ENCODE peak calls at places on chromosome 3, in six cellular contexts. L, X, A, Q, V and T are unnamed samples.

GRCh38 chr3:129195731-129196256 is 12.1 kb upstream of the CNBP start:
- ATAC-seq in X (peak), V (peak), Q (peak), A (no peak), L (peak), T (peak)

GRCh38 chr3:25462495-25462894 is 34.4 kb downstream of the RARB start:
- ATAC-seq in Q (no peak), V (no peak), A (no peak), L (no peak), X (no peak), T (no peak)

GRCh38 chr3:67082533-67083024 is 84.5 kb downstream of the KBTBD8 start:
- ATAC-seq in X (no peak), Q (no peak), V (no peak), A (no peak), L (no peak), T (no peak)

GRCh38 chr3:71504250-71505036 is 79.1 kb downstream of the FOXP1 start:
- ATAC-seq in X (no peak), Q (peak), V (peak), L (peak), A (no peak), T (no peak)

GRCh38 chr3:106206613-106207012 is 337.8 kb upstream of the CBLB start:
- ATAC-seq in A (peak), V (peak), Q (no peak), L (no peak), X (no peak), T (no peak)

GRCh38 chr3:54935869-54936268 is 8.0 kb upstream of the LRTM1 start:
- ATAC-seq in Q (no peak), X (no peak), A (no peak), V (no peak), L (no peak), T (no peak)

GRCh38 chr3:107916166-107916565 is 174.7 kb downstream of the CD47 start:
- ATAC-seq in A (no peak), V (no peak), X (no peak), Q (no peak), L (no peak), T (no peak)

GRCh38 chr3:115475178-115476041 is 147.9 kb upstream of the GAP43 start:
- ATAC-seq in X (no peak), L (no peak), A (no peak), Q (no peak), V (no peak), T (no peak)

GRCh38 chr3:155411500-155412223 is 118.2 kb upstream of the STRIT1 start:
- ATAC-seq in A (peak), Q (peak), L (peak), X (peak), V (no peak), T (no peak)

GRCh38 chr3:83230376-83230775 is 1468.9 kb upstream of the GBE1 start:
- ATAC-seq in A (no peak), L (no peak), Q (no peak), V (no peak), X (no peak), T (no peak)

GRCh38 chr3:156641261-156641975 is 33.0 kb upstream of the TIPARP start:
- ATAC-seq in L (no peak), X (no peak), V (no peak), Q (no peak), A (no peak), T (no peak)

GRCh38 chr3:69086133-69086722 is 1.5 kb downstream of the ARL6IP5 start:
- ATAC-seq in L (peak), V (peak), Q (peak), X (peak), A (peak), T (peak)

GRCh38 chr3:58560771-58561311 is 16.4 kb downstream of the FAM107A start:
- ATAC-seq in Q (peak), X (peak), V (no peak), L (peak), A (no peak), T (no peak)

GRCh38 chr3:94162700-94163099 is 99.8 kb downstream of the NSUN3 start:
- ATAC-seq in V (no peak), X (peak), L (peak), Q (peak), A (peak), T (no peak)

GRCh38 chr3:15521573-15521965 is at the start of gene COLQ:
- ATAC-seq in X (no peak), L (no peak), Q (peak), A (no peak), V (no peak), T (no peak)

GRCh38 chr3:172512363-172512762 is 10.9 kb downstream of the TNFSF10 start:
- ATAC-seq in L (no peak), A (peak), X (no peak), Q (peak), V (peak), T (peak)

GRCh38 chr3:161171639-161172552 is 49.2 kb upstream of the NMD3 start:
- ATAC-seq in Q (no peak), X (peak), A (no peak), V (peak), L (peak), T (no peak)

GRCh38 chr3:179624471-179624870 is 19.9 kb downstream of the NDUFB5 start:
- ATAC-seq in V (no peak), L (no peak), A (no peak), Q (no peak), X (no peak), T (no peak)

GRCh38 chr3:191414286-191414685 is 46.7 kb upstream of the PYDC2 start:
- ATAC-seq in A (no peak), V (no peak), X (no peak), Q (no peak), L (no peak), T (no peak)

GRCh38 chr3:189292667-189293478 is 121.1 kb downstream of the TPRG1 start:
- ATAC-seq in Q (no peak), L (no peak), V (no peak), X (no peak), A (no peak), T (no peak)

GRCh38 chr3:11157406-11157805 is 3.1 kb downstream of the HRH1 start:
- ATAC-seq in A (no peak), X (no peak), V (no peak), Q (no peak), L (no peak), T (no peak)

GRCh38 chr3:58594117-58594516 is 16.9 kb upstream of the FAM107A start:
- ATAC-seq in A (no peak), Q (no peak), X (no peak), L (no peak), V (no peak), T (no peak)

GRCh38 chr3:164451083-164451910 is 627.0 kb downstream of the SI start:
- ATAC-seq in L (no peak), A (peak), Q (no peak), X (no peak), V (peak), T (peak)

GRCh38 chr3:113897373-113897777 is 50.4 kb upstream of the ZDHHC23 start:
- ATAC-seq in A (peak), L (peak), V (peak), X (no peak), Q (no peak), T (no peak)

GRCh38 chr3:13484861-13485590 is 4.9 kb downstream of the HDAC11 start:
- ATAC-seq in V (peak), X (peak), Q (peak), L (peak), A (no peak), T (peak)

GRCh38 chr3:133592843-133593242 is 19.4 kb downstream of the CDV3 start:
- ATAC-seq in L (no peak), V (peak), A (peak), Q (no peak), X (no peak), T (no peak)

GRCh38 chr3:194189243-194189791 is 53.4 kb downstream of the HES1 start:
- ATAC-seq in X (no peak), V (peak), A (no peak), Q (peak), L (no peak), T (no peak)

GRCh38 chr3:17054301-17054700 is 169.5 kb downstream of the PLCL2 start:
- ATAC-seq in Q (no peak), L (no peak), A (peak), X (no peak), V (no peak), T (no peak)

GRCh38 chr3:10783360-10784346 is 32.4 kb upstream of the SLC6A11 start:
- ATAC-seq in A (peak), L (peak), X (peak), Q (peak), V (peak), T (no peak)

GRCh38 chr3:10344944-10345575 is 24.1 kb upstream of the SEC13 start:
- ATAC-seq in A (no peak), Q (no peak), L (no peak), X (no peak), V (no peak), T (no peak)

GRCh38 chr3:132549169-132549568 is 47.9 kb upstream of the ACKR4 start:
- ATAC-seq in V (peak), L (no peak), X (peak), Q (no peak), A (no peak), T (no peak)

GRCh38 chr3:184659797-184660301 is 52.0 kb downstream of the MAGEF1 start:
- ATAC-seq in Q (peak), V (no peak), L (peak), A (no peak), X (peak), T (no peak)

GRCh38 chr3:159170436-159171003 is 368.7 kb downstream of the MFSD1 start:
- ATAC-seq in Q (no peak), L (no peak), V (no peak), A (no peak), X (no peak), T (no peak)

GRCh38 chr3:114328345-114328744 is 34.5 kb downstream of the TIGIT start:
- ATAC-seq in L (no peak), X (no peak), Q (no peak), A (peak), V (no peak), T (no peak)

GRCh38 chr3:53123953-53124352 is 6.3 kb downstream of the RFT1 start:
- ATAC-seq in Q (peak), L (no peak), X (no peak), A (no peak), V (no peak), T (no peak)

GRCh38 chr3:43499256-43499655 is 122.6 kb downstream of the ANO10 start:
- ATAC-seq in L (no peak), X (no peak), Q (no peak), V (peak), A (no peak), T (no peak)

DNA sequence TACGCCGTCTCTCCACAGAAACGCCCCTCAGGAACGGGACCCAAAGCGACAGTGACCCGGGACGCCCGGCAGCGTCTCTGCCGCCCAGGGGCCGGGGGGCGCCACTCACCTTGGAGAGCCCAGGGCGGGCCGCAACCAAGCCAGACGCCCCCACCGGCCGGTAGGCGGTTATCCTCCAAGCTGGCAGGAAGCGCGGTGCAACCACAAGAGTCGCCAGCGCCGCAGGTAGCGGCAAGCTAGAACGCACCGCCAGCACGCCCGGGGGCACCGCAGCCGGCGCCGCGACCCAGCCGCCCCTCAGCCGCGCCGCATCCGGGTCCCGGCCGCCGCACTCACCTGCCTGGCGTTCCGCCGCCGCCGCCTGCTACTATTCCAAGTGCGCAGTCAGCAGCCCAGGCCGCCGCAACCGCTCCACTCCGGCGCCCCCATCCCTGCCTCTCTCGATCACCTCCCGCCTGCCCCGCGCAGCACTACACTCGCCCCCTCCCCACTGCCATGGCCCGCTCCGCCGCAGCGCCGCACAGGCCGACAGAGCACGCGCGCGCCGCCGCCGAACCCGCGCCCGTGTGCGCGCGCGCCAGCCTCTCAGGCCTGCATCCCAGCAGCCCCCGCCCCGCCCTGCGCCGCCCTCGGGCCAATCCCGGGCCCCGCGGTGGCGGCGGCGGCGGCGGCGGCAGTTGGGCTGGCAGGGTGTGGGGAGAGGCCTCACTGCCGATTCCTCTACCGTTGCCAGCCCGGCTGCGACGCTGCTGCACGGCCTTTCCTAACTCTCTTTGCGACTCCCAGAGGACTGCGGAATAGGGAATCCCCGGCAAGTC is at the start of gene PIK3CB:
- ATAC-seq in L (peak), Q (peak), V (peak), A (peak), X (peak), T (peak)
- TF ChIP-seq POLR2A in L (peak), Q (peak), V (no peak), A (peak), X (peak), T (peak)

DNA sequence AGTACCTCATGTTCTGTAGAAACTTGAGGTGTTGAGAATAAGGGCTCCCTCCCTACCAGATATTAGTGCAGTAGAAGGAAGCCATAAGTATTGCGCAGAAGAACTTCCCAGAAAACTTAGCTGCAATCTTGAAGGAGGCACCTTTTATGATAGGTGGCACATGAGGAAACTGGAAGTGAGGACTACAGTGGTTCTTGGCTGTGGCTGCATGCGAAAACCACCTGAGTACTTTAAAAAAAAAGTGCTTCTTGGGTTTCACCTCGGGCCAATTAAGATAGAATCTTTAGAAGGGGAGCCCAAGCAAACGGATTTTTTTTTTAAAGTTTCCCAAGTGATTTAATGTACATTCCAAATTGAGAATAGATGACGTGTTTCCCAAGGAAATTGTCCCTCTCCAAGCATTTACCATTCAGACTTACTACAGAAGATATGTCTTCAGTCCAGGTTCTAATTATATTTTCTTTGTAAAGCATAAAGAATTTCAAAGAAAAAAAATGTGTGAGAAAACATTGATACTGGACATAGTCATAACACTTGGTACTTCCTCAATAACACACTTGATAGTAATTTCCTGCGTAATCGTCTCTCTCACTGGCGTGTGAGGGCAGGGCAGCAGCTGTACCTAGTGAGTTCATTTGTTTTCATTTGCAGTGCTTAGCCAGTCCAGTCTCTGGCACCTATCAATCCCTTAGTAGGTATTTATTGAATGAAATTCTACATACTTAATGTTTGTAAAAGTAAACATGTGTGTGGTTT is 12.3 kb upstream of the NR1I2 start:
- ATAC-seq in A (no peak), X (no peak), L (no peak), V (no peak), Q (no peak), T (peak)
- TF ChIP-seq POLR2AphosphoS5 in A (no peak), X (no peak), L (no peak), V (no peak), Q (no peak), T (no peak)

GRCh38 chr3:182644800-182645433 is 148.4 kb upstream of the ATP11B start:
- ATAC-seq in A (peak), L (no peak), Q (no peak), V (no peak), X (no peak), T (no peak)

GRCh38 chr3:182644013-182644412 is 149.3 kb upstream of the ATP11B start:
- ATAC-seq in X (no peak), A (peak), Q (no peak), V (no peak), L (no peak), T (no peak)
- TF ChIP-seq CTCF in X (no peak), A (no peak), Q (no peak), V (no peak), L (no peak), T (no peak)

DNA sequence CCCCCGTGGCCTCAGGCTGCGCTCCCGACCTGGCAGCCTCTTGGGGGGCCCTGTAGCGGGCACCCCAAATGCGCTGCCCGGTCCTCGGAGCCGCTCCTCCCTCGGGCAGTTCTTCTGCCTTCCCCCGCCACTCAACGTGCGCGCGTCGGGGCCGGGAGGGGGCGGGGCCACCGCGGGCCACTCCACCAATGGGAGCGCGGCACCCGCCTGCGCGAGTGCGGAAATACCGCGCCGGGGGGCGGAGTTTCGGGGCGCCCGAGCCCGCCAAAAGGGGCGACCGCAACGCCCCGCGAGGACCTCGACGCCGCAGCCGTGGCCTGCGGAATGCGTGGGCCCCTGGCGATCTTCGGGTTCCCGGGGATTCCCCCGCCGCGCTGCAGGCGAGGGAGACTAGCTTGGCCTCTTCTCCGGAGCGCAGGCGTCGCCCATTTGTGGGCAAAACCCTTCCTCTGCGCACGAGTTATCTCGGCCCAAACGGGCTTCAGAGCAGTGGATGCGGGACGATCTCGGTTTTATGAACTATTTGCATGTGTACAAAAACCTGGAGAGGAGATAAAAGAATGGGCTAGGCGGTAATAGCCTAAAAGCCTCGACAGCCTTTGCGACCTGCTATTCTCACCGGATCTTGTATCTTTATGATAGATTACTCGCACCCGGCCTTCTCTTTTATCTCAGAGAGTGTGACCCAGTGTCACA is at the start of gene TASOR:
- ATAC-seq in X (peak), A (peak), L (peak), V (peak), Q (peak), T (peak)
- TF ChIP-seq POLR2A in X (no peak), A (peak), L (no peak), V (no peak), Q (no peak), T (peak)